ENCODE peak calls at places on chromosomes 12 and 14, in four cellular contexts. One of them, this sample, is unnamed.

GRCh38 chr12:109735051-109735521 is 21.5 kb downstream of the FAM222A start:
- DNase-seq in activated naive CD8-positive, alpha-beta T cell treated with anti-CD3 and anti-CD28 coated beads, Interleukin-2, amount 50 U/mL, for 24 hours: no peak
- DNase-seq in dorsolateral prefrontal cortex: peak
- DNase-seq in smooth muscle cell of the brain vasculature: no peak
- DNase-seq in this sample: no peak

GRCh38 chr12:49478949-49479664 is 59.7 kb upstream of the KCNH3 start:
- DNase-seq in dorsolateral prefrontal cortex: no peak
- DNase-seq in smooth muscle cell of the brain vasculature: no peak
- DNase-seq in activated naive CD8-positive, alpha-beta T cell treated with anti-CD3 and anti-CD28 coated beads, Interleukin-2, amount 50 U/mL, for 24 hours: no peak
- DNase-seq in this sample: no peak

GRCh38 chr12:124025661-124026060 is 52.6 kb downstream of the ZNF664 start:
- DNase-seq in dorsolateral prefrontal cortex: no peak
- DNase-seq in smooth muscle cell of the brain vasculature: no peak
- DNase-seq in activated naive CD8-positive, alpha-beta T cell treated with anti-CD3 and anti-CD28 coated beads, Interleukin-2, amount 50 U/mL, for 24 hours: no peak
- DNase-seq in this sample: no peak

GRCh38 chr14:99430491-99430890 is 50.2 kb downstream of the SETD3 start:
- DNase-seq in dorsolateral prefrontal cortex: no peak
- DNase-seq in smooth muscle cell of the brain vasculature: no peak
- DNase-seq in activated naive CD8-positive, alpha-beta T cell treated with anti-CD3 and anti-CD28 coated beads, Interleukin-2, amount 50 U/mL, for 24 hours: peak
- DNase-seq in this sample: no peak

GRCh38 chr12:50354908-50355307 is 41.5 kb downstream of the FAM186A start:
- DNase-seq in dorsolateral prefrontal cortex: no peak
- DNase-seq in activated naive CD8-positive, alpha-beta T cell treated with anti-CD3 and anti-CD28 coated beads, Interleukin-2, amount 50 U/mL, for 24 hours: no peak
- DNase-seq in smooth muscle cell of the brain vasculature: no peak
- DNase-seq in this sample: no peak

GRCh38 chr14:88660056-88660455 is 97.2 kb downstream of the ZC3H14 start:
- DNase-seq in smooth muscle cell of the brain vasculature: no peak
- DNase-seq in dorsolateral prefrontal cortex: no peak
- DNase-seq in activated naive CD8-positive, alpha-beta T cell treated with anti-CD3 and anti-CD28 coated beads, Interleukin-2, amount 50 U/mL, for 24 hours: no peak
- DNase-seq in this sample: no peak

GRCh38 chr12:10392394-10392930 is 2.6 kb upstream of the KLRK1 start:
- DNase-seq in dorsolateral prefrontal cortex: no peak
- DNase-seq in smooth muscle cell of the brain vasculature: peak
- DNase-seq in activated naive CD8-positive, alpha-beta T cell treated with anti-CD3 and anti-CD28 coated beads, Interleukin-2, amount 50 U/mL, for 24 hours: peak
- DNase-seq in this sample: no peak

GRCh38 chr12:3038166-3038565 is 39.0 kb upstream of the TSPAN9 start:
- DNase-seq in dorsolateral prefrontal cortex: no peak
- DNase-seq in smooth muscle cell of the brain vasculature: no peak
- DNase-seq in activated naive CD8-positive, alpha-beta T cell treated with anti-CD3 and anti-CD28 coated beads, Interleukin-2, amount 50 U/mL, for 24 hours: no peak
- DNase-seq in this sample: no peak

GRCh38 chr14:44309336-44309735 is 197.7 kb downstream of the FSCB start:
- DNase-seq in smooth muscle cell of the brain vasculature: no peak
- DNase-seq in activated naive CD8-positive, alpha-beta T cell treated with anti-CD3 and anti-CD28 coated beads, Interleukin-2, amount 50 U/mL, for 24 hours: no peak
- DNase-seq in dorsolateral prefrontal cortex: no peak
- DNase-seq in this sample: no peak

GRCh38 chr12:129902371-129903091 is 1.3 kb downstream of the TMEM132D start:
- DNase-seq in dorsolateral prefrontal cortex: no peak
- DNase-seq in activated naive CD8-positive, alpha-beta T cell treated with anti-CD3 and anti-CD28 coated beads, Interleukin-2, amount 50 U/mL, for 24 hours: no peak
- DNase-seq in smooth muscle cell of the brain vasculature: no peak
- DNase-seq in this sample: no peak

GRCh38 chr12:62581288-62582064 is 114.8 kb downstream of the MON2 start:
- DNase-seq in smooth muscle cell of the brain vasculature: no peak
- DNase-seq in dorsolateral prefrontal cortex: no peak
- DNase-seq in activated naive CD8-positive, alpha-beta T cell treated with anti-CD3 and anti-CD28 coated beads, Interleukin-2, amount 50 U/mL, for 24 hours: no peak
- DNase-seq in this sample: no peak

GRCh38 chr14:50311974-50312733 is at the start of the genes DMAC2L and L2HGDH:
- DNase-seq in dorsolateral prefrontal cortex: peak
- DNase-seq in activated naive CD8-positive, alpha-beta T cell treated with anti-CD3 and anti-CD28 coated beads, Interleukin-2, amount 50 U/mL, for 24 hours: peak
- DNase-seq in smooth muscle cell of the brain vasculature: peak
- DNase-seq in this sample: peak

GRCh38 chr14:59215353-59215752 is 26.9 kb downstream of the DAAM1 start:
- DNase-seq in activated naive CD8-positive, alpha-beta T cell treated with anti-CD3 and anti-CD28 coated beads, Interleukin-2, amount 50 U/mL, for 24 hours: no peak
- DNase-seq in smooth muscle cell of the brain vasculature: no peak
- DNase-seq in dorsolateral prefrontal cortex: peak
- DNase-seq in this sample: peak

GRCh38 chr12:66883545-66883944 is 204.7 kb upstream of the GRIP1 start:
- DNase-seq in smooth muscle cell of the brain vasculature: no peak
- DNase-seq in dorsolateral prefrontal cortex: no peak
- DNase-seq in activated naive CD8-positive, alpha-beta T cell treated with anti-CD3 and anti-CD28 coated beads, Interleukin-2, amount 50 U/mL, for 24 hours: no peak
- DNase-seq in this sample: no peak

GRCh38 chr12:106080111-106080732 is 58.5 kb downstream of the NUAK1 start:
- DNase-seq in smooth muscle cell of the brain vasculature: no peak
- DNase-seq in activated naive CD8-positive, alpha-beta T cell treated with anti-CD3 and anti-CD28 coated beads, Interleukin-2, amount 50 U/mL, for 24 hours: no peak
- DNase-seq in dorsolateral prefrontal cortex: no peak
- DNase-seq in this sample: no peak

GRCh38 chr14:37232907-37233481 is 35.3 kb downstream of the MIPOL1 start:
- DNase-seq in activated naive CD8-positive, alpha-beta T cell treated with anti-CD3 and anti-CD28 coated beads, Interleukin-2, amount 50 U/mL, for 24 hours: no peak
- DNase-seq in dorsolateral prefrontal cortex: no peak
- DNase-seq in smooth muscle cell of the brain vasculature: peak
- DNase-seq in this sample: peak